ENCODE peak calls at places on chromosomes 4 and X, in five cellular contexts. W is sigmoid colon; A is CD8-positive, alpha-beta T cell; U is GF-D8; I is EH. G is an unnamed sample.

GRCh38 chr4:73653695-73654106 is 33.5 kb upstream of the RASSF6 start:
- DNase-seq in U (no peak), A (no peak), I (peak; percentile 56), W (no peak), G (peak; percentile 12)

GRCh38 chr4:84336964-84337705 is 162.0 kb downstream of the NKX6-1 start:
- DNase-seq in I (no peak), U (no peak), A (no peak), W (no peak), G (no peak)

GRCh38 chrX:39875834-39876625 is 221.7 kb downstream of the BCOR start:
- DNase-seq in U (no peak), A (no peak), I (no peak), W (no peak), G (no peak)

GRCh38 chr4:11904117-11904535 is 475.4 kb upstream of the HS3ST1 start:
- DNase-seq in W (no peak), A (no peak), U (no peak), I (no peak), G (no peak)

GRCh38 chr4:152063301-152064235 is 302.8 kb upstream of the GATB start:
- DNase-seq in A (peak; percentile 68), W (no peak), I (peak; percentile 43), U (no peak), G (no peak)

GRCh38 chrX:147803948-147804347 is 107.8 kb upstream of the FMR1 start:
- DNase-seq in A (no peak), W (no peak), I (no peak), U (no peak), G (no peak)

GRCh38 chr4:70721747-70722146 is at the start of gene RUFY3:
- DNase-seq in I (peak; percentile 96), U (no peak), W (peak; percentile 78), A (no peak), G (peak; percentile 55)

GRCh38 chr4:48093949-48094550 is 40.0 kb downstream of the TXK start:
- DNase-seq in A (no peak), W (no peak), I (peak; percentile 63), U (no peak), G (no peak)

GRCh38 chr4:171846232-171846631 is 33.0 kb downstream of the GALNTL6 start:
- DNase-seq in I (peak; percentile 66), A (no peak), U (no peak), W (no peak), G (no peak)

GRCh38 chr4:137956256-137956655 is 285.9 kb downstream of the SLC7A11 start:
- DNase-seq in U (no peak), I (peak; percentile 19), A (no peak), W (no peak), G (no peak)

GRCh38 chrX:69807400-69807799 is 191.5 kb downstream of the EDA start:
- DNase-seq in W (no peak), A (no peak), U (no peak), I (no peak), G (no peak)

GRCh38 chr4:64144994-64145393 is 264.3 kb downstream of the TECRL start:
- DNase-seq in I (no peak), W (no peak), A (no peak), U (no peak), G (no peak)

GRCh38 chrX:94123062-94123461 is 449.1 kb downstream of the FAM133A start:
- DNase-seq in I (no peak), U (no peak), W (no peak), A (no peak), G (no peak)

GRCh38 chr4:140266958-140267568 is 106.4 kb upstream of the SCOC start:
- DNase-seq in A (no peak), W (no peak), U (no peak), I (peak; percentile 48), G (no peak)

GRCh38 chr4:144754562-144755410 is 108.8 kb downstream of the HHIP start:
- DNase-seq in W (no peak), U (no peak), I (peak; percentile 55), A (no peak), G (peak; percentile 1)

GRCh38 chr4:177131736-177132135 is 177.9 kb upstream of the NEIL3 start:
- DNase-seq in A (no peak), U (no peak), I (no peak), W (no peak), G (no peak)

GRCh38 chrX:104697264-104697663 is 131.3 kb downstream of the IL1RAPL2 start:
- DNase-seq in I (no peak), A (no peak), W (no peak), U (no peak), G (no peak)

GRCh38 chrX:72477787-72478186 is 94.9 kb downstream of the HDAC8 start:
- DNase-seq in I (peak; percentile 2), W (no peak), U (no peak), A (no peak), G (no peak)

GRCh38 chr4:55077577-55077976 is 47.8 kb downstream of the KDR start:
- DNase-seq in A (no peak), I (no peak), W (no peak), U (no peak), G (no peak)

GRCh38 chrX:143781103-143781502 is 60.6 kb upstream of the SPANXN2 start:
- DNase-seq in A (no peak), W (no peak), U (no peak), I (peak; percentile 17), G (no peak)

GRCh38 chrX:50697691-50698090 is 116.3 kb downstream of the SHROOM4 start:
- DNase-seq in W (no peak), A (no peak), U (no peak), I (peak; percentile 84), G (no peak)

GRCh38 chr4:181548873-181549541 is 694.2 kb upstream of the TENM3 start:
- DNase-seq in I (peak; percentile 78), A (no peak), U (no peak), W (no peak), G (no peak)

GRCh38 chr4:61950625-61951024 is 750.5 kb downstream of the ADGRL3 start:
- DNase-seq in W (no peak), I (no peak), U (no peak), A (no peak), G (no peak)

GRCh38 chr4:107814758-107815552 is 9.8 kb upstream of the SGMS2 start:
- DNase-seq in I (no peak), W (no peak), U (no peak), A (no peak), G (no peak)

GRCh38 chr4:31918891-31919290 is 1198.7 kb downstream of the PCDH7 start:
- DNase-seq in I (no peak), U (no peak), W (no peak), A (no peak), G (no peak)

GRCh38 chr4:20490734-20491133 is 209.5 kb upstream of the PACRGL start:
- DNase-seq in I (no peak), A (no peak), U (no peak), W (no peak), G (no peak)

GRCh38 chrX:40543661-40544328 is 37.0 kb upstream of the ATP6AP2 start:
- DNase-seq in W (no peak), I (peak; percentile 55), U (no peak), A (no peak), G (peak; percentile 17)

GRCh38 chr4:12137556-12137955 is 708.9 kb upstream of the HS3ST1 start:
- DNase-seq in U (no peak), W (no peak), I (no peak), A (no peak), G (no peak)

GRCh38 chrX:123736333-123736921 is 3.6 kb upstream of the THOC2 start:
- DNase-seq in I (peak; percentile 89), W (no peak), A (no peak), U (no peak), G (no peak)

GRCh38 chr4:1130318-1131186 is 17.2 kb upstream of the RNF212 start:
- DNase-seq in U (peak; percentile 16), W (peak; percentile 82), I (peak; percentile 78), A (peak; percentile 86), G (peak; percentile 41)

GRCh38 chr4:175035907-175036306 is 117.7 kb downstream of the ADAM29 start:
- DNase-seq in W (no peak), I (peak; percentile 35), A (no peak), U (no peak), G (no peak)

GRCh38 chr4:118921736-118922135 is 33.1 kb downstream of the SYNPO2 start:
- DNase-seq in A (no peak), U (no peak), I (peak; percentile 32), W (no peak), G (no peak)

GRCh38 chr4:89125901-89126435 is 14.6 kb downstream of the TIGD2 start:
- DNase-seq in I (no peak), A (no peak), U (no peak), W (no peak), G (no peak)

GRCh38 chr4:101136373-101137370 is 210.7 kb downstream of the PPP3CA start:
- DNase-seq in A (no peak), W (no peak), U (no peak), I (no peak), G (no peak)

GRCh38 chr4:145735330-145735638 is 55.3 kb downstream of the C4orf51 start:
- DNase-seq in W (no peak), A (no peak), U (no peak), I (peak; percentile 98), G (no peak)

GRCh38 chr4:119550857-119551532 is 77.6 kb downstream of the PDE5A start:
- DNase-seq in I (peak; percentile 62), A (no peak), W (no peak), U (no peak), G (no peak)

GRCh38 chr4:72375050-72375736 is 193.8 kb downstream of the ADAMTS3 start:
- DNase-seq in I (peak; percentile 97), U (no peak), W (no peak), A (no peak), G (no peak)

GRCh38 chrX:124217289-124218251 is 114.9 kb upstream of the TEX13D start:
- DNase-seq in U (peak; percentile 85), I (peak; percentile 72), A (peak; percentile 76), W (no peak), G (no peak)

GRCh38 chr4:84582988-84583870 is at the start of gene CDS1:
- DNase-seq in I (peak; percentile 7), A (no peak), U (no peak), W (no peak), G (no peak)